ENCODE peak calls at places on chromosomes 13 and 19, in nine cellular contexts. N is ascending aorta, C is PC-3, T is esophagus squamous epithelium, W is ovary, B is psoas muscle, E is pancreas, K is stomach, A is fibroblast of lung. O is an unnamed sample.

GRCh38 chr19:6739390-6739883 is at the start of gene TRIP10:
- DNase-seq in A (peak; percentile 62), E (peak; percentile 79), T (peak; percentile 40), B (peak; percentile 93), C (peak; percentile 87), W (peak; percentile 92), N (peak; percentile 92), K (peak; percentile 90), O (peak; percentile 84)

GRCh38 chr19:1794424-1795185 is 17.5 kb downstream of the ATP8B3 start:
- DNase-seq in A (no peak), T (no peak), C (no peak), B (no peak), W (no peak), N (no peak), E (no peak), K (no peak), O (no peak)

GRCh38 chr19:7622933-7623685 is 6.2 kb downstream of the XAB2 start:
- DNase-seq in N (no peak), E (no peak), A (no peak), K (no peak), B (peak; percentile 35), W (no peak), C (no peak), T (no peak), O (no peak)

GRCh38 chr13:25608181-25608580 is 236.4 kb downstream of the ATP8A2 start:
- DNase-seq in A (no peak), W (no peak), N (no peak), C (no peak), K (no peak), T (no peak), E (no peak), B (no peak), O (no peak)

GRCh38 chr13:59459972-59460371 is 703.8 kb downstream of the DIAPH3 start:
- DNase-seq in K (no peak), T (no peak), E (no peak), B (no peak), A (peak; percentile 67), W (no peak), C (peak; percentile 7), N (no peak), O (no peak)

GRCh38 chr13:113453962-113454361 is 674 bp upstream of the ADPRHL1 start:
- DNase-seq in E (no peak), N (peak; percentile 31), T (no peak), C (no peak), A (peak; percentile 26), W (no peak), B (peak; percentile 44), K (no peak), O (no peak)

GRCh38 chr19:5953680-5954213 is 24.2 kb downstream of the RANBP3 start:
- DNase-seq in N (no peak), K (no peak), C (no peak), A (peak; percentile 55), E (no peak), W (no peak), T (no peak), B (no peak), O (peak; percentile 60)

GRCh38 chr19:17949956-17950309 is 17.0 kb upstream of the KCNN1 start:
- DNase-seq in W (no peak), A (no peak), C (peak; percentile 14), B (no peak), K (no peak), N (no peak), T (no peak), E (no peak), O (no peak)

GRCh38 chr13:85853901-85854663 is 54.9 kb upstream of the SLITRK6 start:
- DNase-seq in B (no peak), N (no peak), W (no peak), T (no peak), A (no peak), E (no peak), C (no peak), K (no peak), O (no peak)

GRCh38 chr19:46635920-46636761 is at the start of gene GNG8:
- DNase-seq in W (no peak), E (no peak), B (no peak), A (no peak), T (no peak), K (no peak), N (no peak), C (no peak), O (no peak)

GRCh38 chr19:14772467-14772866 is 5.9 kb downstream of the ADGRE2 start:
- DNase-seq in T (no peak), K (no peak), E (no peak), A (no peak), N (peak; percentile 47), C (no peak), B (no peak), W (no peak), O (no peak)

GRCh38 chr19:10219678-10220077 is 11.5 kb downstream of the S1PR2 start:
- DNase-seq in W (no peak), B (no peak), T (no peak), C (peak; percentile 74), N (no peak), K (no peak), A (peak; percentile 44), E (no peak), O (no peak)

GRCh38 chr19:44813331-44814131 is 4.6 kb downstream of the BCAM start:
- DNase-seq in E (no peak), A (no peak), B (no peak), W (no peak), T (no peak), C (no peak), K (no peak), N (no peak), O (no peak)
- H3K27ac ChIP-seq in E (no peak overlapping the region), A (no peak overlapping the region), B (no peak overlapping the region), W (no peak overlapping the region), T (no peak overlapping the region), C (no peak overlapping the region), K (no peak overlapping the region), N (no peak overlapping the region), O (no peak overlapping the region)

GRCh38 chr13:44305845-44306244 is 67.8 kb upstream of the SERP2 start:
- DNase-seq in K (peak; percentile 70), N (peak; percentile 59), C (peak; percentile 28), B (no peak), W (no peak), T (no peak), E (no peak), A (peak; percentile 78), O (no peak)

GRCh38 chr13:44307255-44307654 is 66.4 kb upstream of the SERP2 start:
- DNase-seq in A (peak; percentile 46), C (peak; percentile 15), E (no peak), K (no peak), T (no peak), W (no peak), B (no peak), N (no peak), O (no peak)

GRCh38 chr13:44307844-44308243 is 65.8 kb upstream of the SERP2 start:
- DNase-seq in T (no peak), A (no peak), W (no peak), N (peak; percentile 62), C (peak; percentile 40), B (no peak), E (no peak), K (peak; percentile 34), O (no peak)

GRCh38 chr13:44305216-44305615 is 68.4 kb upstream of the SERP2 start:
- DNase-seq in E (no peak), K (no peak), B (no peak), C (no peak), T (no peak), W (no peak), N (no peak), A (no peak), O (no peak)

GRCh38 chr13:44306401-44307192 is 67.0 kb upstream of the SERP2 start:
- DNase-seq in N (peak; percentile 90), B (no peak), A (peak; percentile 99), K (peak; percentile 77), W (peak; percentile 77), C (peak; percentile 95), T (no peak), E (no peak), O (no peak)
- H3K27ac ChIP-seq in N (peak overlapping the region; percentile 88), B (peak overlapping the region; percentile 75), A (peak overlapping the region; percentile 96), K (peak overlapping the region; percentile 93), W (peak overlapping the region; percentile 86), C (peak overlapping the region; percentile 100), T (peak overlapping the region; percentile 84), E (peak overlapping the region; percentile 23), O (no peak overlapping the region)

DNA sequence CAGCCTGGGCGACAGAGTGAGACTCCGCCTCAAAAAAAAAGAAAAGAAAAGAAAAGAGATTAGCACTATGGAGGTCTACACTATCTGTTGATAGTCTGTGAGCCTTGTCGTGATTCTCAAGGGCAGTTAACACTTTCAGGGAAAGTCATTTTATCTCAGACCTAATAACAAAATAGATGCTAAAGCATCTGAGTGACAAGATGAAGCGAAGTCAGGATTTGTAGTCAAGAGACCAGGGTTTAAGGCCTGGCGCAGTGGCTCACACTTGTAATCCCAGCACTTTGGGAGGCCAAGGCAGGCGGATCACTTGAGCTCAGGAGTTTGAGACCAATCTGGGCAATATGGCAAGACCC is 13.3 kb upstream of the RAB8A start:
- DNase-seq in W (no peak), E (no peak), T (no peak), K (no peak), A (no peak), C (no peak), B (no peak), N (no peak), O (no peak)
- H3K27ac ChIP-seq in W (no peak overlapping the region), E (peak overlapping the region; percentile 34), T (peak overlapping the region; percentile 81), K (peak overlapping the region; percentile 82), A (no peak overlapping the region), C (peak overlapping the region; percentile 5), B (no peak overlapping the region), N (peak overlapping the region; percentile 41), O (no peak overlapping the region)

GRCh38 chr13:29519921-29520320 is 75.6 kb downstream of the SLC7A1 start:
- DNase-seq in C (no peak), A (no peak), N (no peak), T (no peak), W (no peak), K (no peak), B (no peak), E (no peak), O (no peak)

GRCh38 chr13:29523199-29523931 is 72.1 kb downstream of the SLC7A1 start:
- DNase-seq in C (no peak), E (no peak), W (no peak), B (peak; percentile 69), T (no peak), N (peak; percentile 80), A (peak; percentile 72), K (no peak), O (peak; percentile 15)

GRCh38 chr13:29522044-29522685 is 73.3 kb downstream of the SLC7A1 start:
- DNase-seq in T (no peak), N (peak; percentile 89), C (no peak), K (no peak), A (peak; percentile 91), B (no peak), E (no peak), W (no peak), O (no peak)

GRCh38 chr13:29520671-29521070 is 74.8 kb downstream of the SLC7A1 start:
- DNase-seq in A (peak; percentile 88), N (no peak), T (no peak), E (no peak), K (no peak), W (no peak), B (no peak), C (peak; percentile 11), O (no peak)

GRCh38 chr13:29521336-29521735 is 74.2 kb downstream of the SLC7A1 start:
- DNase-seq in C (no peak), K (no peak), E (no peak), N (no peak), B (no peak), W (no peak), T (no peak), A (no peak), O (no peak)
- H3K27ac ChIP-seq in C (no peak overlapping the region), K (peak overlapping the region; percentile 17), E (no peak overlapping the region), N (peak overlapping the region; percentile 44), B (no peak overlapping the region), W (no peak overlapping the region), T (no peak overlapping the region), A (peak overlapping the region; percentile 51), O (no peak overlapping the region)